ENCODE peak calls at places on chromosomes 12 and 14, in four cellular contexts. One of them, this sample, is unnamed.

GRCh38 chr14:104800600-104801283 is at the start of gene ZBTB42:
- DNase-seq in lung: peak
- DNase-seq in cardiac muscle cell: peak
- DNase-seq in H1: no peak
- DNase-seq in this sample: no peak

GRCh38 chr12:18799561-18799960 is 61.6 kb downstream of the CAPZA3 start:
- DNase-seq in lung: no peak
- DNase-seq in cardiac muscle cell: no peak
- DNase-seq in H1: no peak
- DNase-seq in this sample: no peak

GRCh38 chr12:57148469-57149308 is 1.3 kb upstream of the LRP1-AS start:
- DNase-seq in lung: no peak
- DNase-seq in cardiac muscle cell: no peak
- DNase-seq in H1: no peak
- DNase-seq in this sample: no peak

GRCh38 chr14:64388533-64389243 is 535 bp downstream of the MTHFD1 start:
- DNase-seq in lung: no peak
- DNase-seq in cardiac muscle cell: peak
- DNase-seq in H1: no peak
- DNase-seq in this sample: no peak

GRCh38 chr12:33439587-33440011 is at the start of gene SYT10:
- DNase-seq in lung: no peak
- DNase-seq in cardiac muscle cell: peak
- DNase-seq in H1: no peak
- DNase-seq in this sample: no peak

GRCh38 chr14:103101964-103102688 is 7.6 kb downstream of the EXOC3L4 start:
- DNase-seq in lung: no peak
- DNase-seq in cardiac muscle cell: no peak
- DNase-seq in H1: no peak
- DNase-seq in this sample: no peak

GRCh38 chr12:82438356-82438755 is 80.0 kb downstream of the METTL25 start:
- DNase-seq in lung: no peak
- DNase-seq in cardiac muscle cell: no peak
- DNase-seq in H1: no peak
- DNase-seq in this sample: no peak

GRCh38 chr12:97713972-97714588 is 251.5 kb downstream of the RMST start:
- DNase-seq in lung: no peak
- DNase-seq in cardiac muscle cell: no peak
- DNase-seq in H1: no peak
- DNase-seq in this sample: no peak

GRCh38 chr14:104383088-104383805 is 196.3 kb upstream of the C14orf180 start:
- DNase-seq in lung: no peak
- DNase-seq in cardiac muscle cell: no peak
- DNase-seq in H1: no peak
- DNase-seq in this sample: no peak

GRCh38 chr12:47231456-47231855 is 151.7 kb upstream of the AMIGO2 start:
- DNase-seq in lung: no peak
- DNase-seq in cardiac muscle cell: no peak
- DNase-seq in H1: no peak
- DNase-seq in this sample: no peak

GRCh38 chr12:103944964-103945363 is 14.8 kb downstream of the HSP90B1 start:
- DNase-seq in lung: no peak
- DNase-seq in cardiac muscle cell: no peak
- DNase-seq in H1: no peak
- DNase-seq in this sample: no peak

GRCh38 chr12:51972849-51973273 is 21.4 kb downstream of the ACVR1B start:
- DNase-seq in lung: peak
- DNase-seq in cardiac muscle cell: peak
- DNase-seq in H1: no peak
- DNase-seq in this sample: no peak

GRCh38 chr14:87529081-87529480 is 463.9 kb downstream of the GALC start:
- DNase-seq in lung: no peak
- DNase-seq in cardiac muscle cell: no peak
- DNase-seq in H1: no peak
- DNase-seq in this sample: peak

GRCh38 chr14:28651148-28651547 is 115.4 kb upstream of the FOXG1 start:
- DNase-seq in lung: no peak
- DNase-seq in cardiac muscle cell: no peak
- DNase-seq in H1: no peak
- DNase-seq in this sample: no peak

GRCh38 chr12:17108877-17109520 is 503.0 kb upstream of the LMO3 start:
- DNase-seq in lung: no peak
- DNase-seq in cardiac muscle cell: no peak
- DNase-seq in H1: no peak
- DNase-seq in this sample: no peak

GRCh38 chr14:63492391-63492790 is 50.8 kb downstream of the PPP2R5E start:
- DNase-seq in lung: no peak
- DNase-seq in cardiac muscle cell: no peak
- DNase-seq in H1: no peak
- DNase-seq in this sample: no peak

GRCh38 chr14:69345402-69345801 is 52.7 kb downstream of the ERH start:
- DNase-seq in lung: no peak
- DNase-seq in cardiac muscle cell: no peak
- DNase-seq in H1: no peak
- DNase-seq in this sample: no peak

GRCh38 chr12:5723711-5724252 is 221.3 kb downstream of the ANO2 start:
- DNase-seq in lung: no peak
- DNase-seq in cardiac muscle cell: peak
- DNase-seq in H1: no peak
- DNase-seq in this sample: no peak

GRCh38 chr12:45638386-45638785 is 91.1 kb upstream of the ARID2 start:
- DNase-seq in lung: no peak
- DNase-seq in cardiac muscle cell: no peak
- DNase-seq in H1: no peak
- DNase-seq in this sample: no peak

DNA sequence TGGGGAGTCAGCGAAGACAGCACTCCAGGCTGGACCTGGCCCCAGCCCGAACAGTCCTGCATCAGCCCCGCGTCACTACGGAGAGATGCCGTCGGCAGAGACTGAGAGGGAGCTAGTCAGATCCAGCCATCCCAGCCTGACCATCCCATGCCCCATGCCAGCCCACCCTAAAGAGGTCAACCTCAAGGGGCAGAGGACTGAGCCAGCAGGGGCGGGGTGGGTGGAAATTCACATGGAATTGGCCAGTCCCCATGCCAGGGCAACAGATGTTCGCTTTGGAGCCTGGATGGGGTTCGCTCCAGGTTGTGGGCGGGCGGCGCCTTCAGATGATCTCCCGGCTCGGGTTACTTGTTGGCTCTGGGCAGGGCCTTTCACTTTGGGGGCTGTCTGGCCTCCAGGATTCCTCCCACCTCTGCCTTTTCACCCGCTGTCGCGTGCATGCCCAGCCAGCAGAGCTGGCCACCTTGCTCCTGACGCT is 154.3 kb downstream of the TSPAN9 start:
- DNase-seq in lung: no peak
- DNase-seq in cardiac muscle cell: peak
- DNase-seq in H1: no peak
- DNase-seq in this sample: no peak
- H3K27ac ChIP-seq in lung: peak
- H3K27ac ChIP-seq in cardiac muscle cell: peak
- H3K27ac ChIP-seq in H1: no peak
- H3K27ac ChIP-seq in this sample: no peak

DNA sequence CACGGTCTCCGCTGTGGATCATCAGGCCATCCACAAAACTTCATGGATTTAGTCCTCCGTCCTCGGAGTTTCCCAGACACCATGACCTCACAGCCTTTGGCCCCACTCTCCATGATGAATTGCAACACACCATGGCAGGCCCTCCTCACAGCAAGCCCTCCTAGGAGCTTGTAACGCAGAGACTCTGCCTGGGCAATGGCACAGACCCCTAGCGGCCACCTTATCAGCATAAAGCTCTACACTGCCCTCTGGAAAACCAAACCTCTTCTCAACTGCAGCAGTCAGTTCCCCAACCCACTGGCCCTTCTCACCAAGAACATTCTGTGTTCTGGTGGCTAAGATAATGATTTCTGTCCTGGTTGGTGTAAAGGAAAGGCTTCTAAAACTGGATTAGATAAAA is 238.4 kb upstream of the USP15 start:
- DNase-seq in lung: no peak
- DNase-seq in cardiac muscle cell: no peak
- DNase-seq in H1: no peak
- DNase-seq in this sample: no peak
- H3K27ac ChIP-seq in lung: no peak
- H3K27ac ChIP-seq in cardiac muscle cell: no peak
- H3K27ac ChIP-seq in H1: no peak
- H3K27ac ChIP-seq in this sample: no peak

GRCh38 chr14:77301103-77301502 is 19.6 kb downstream of the POMT2 start:
- DNase-seq in lung: peak
- DNase-seq in cardiac muscle cell: peak
- DNase-seq in H1: peak
- DNase-seq in this sample: peak
- H3K27ac ChIP-seq in lung: no peak
- H3K27ac ChIP-seq in cardiac muscle cell: no peak
- H3K27ac ChIP-seq in H1: no peak
- H3K27ac ChIP-seq in this sample: no peak

GRCh38 chr12:101078881-101079280 is 131.2 kb downstream of the SLC5A8 start:
- DNase-seq in lung: no peak
- DNase-seq in cardiac muscle cell: no peak
- DNase-seq in H1: no peak
- DNase-seq in this sample: no peak

GRCh38 chr12:101076940-101077351 is 133.1 kb downstream of the SLC5A8 start:
- DNase-seq in lung: no peak
- DNase-seq in cardiac muscle cell: no peak
- DNase-seq in H1: no peak
- DNase-seq in this sample: no peak

GRCh38 chr12:101074940-101075680 is 134.9 kb downstream of the SLC5A8 start:
- DNase-seq in lung: no peak
- DNase-seq in cardiac muscle cell: no peak
- DNase-seq in H1: no peak
- DNase-seq in this sample: no peak

GRCh38 chr12:101078144-101078543 is 131.9 kb downstream of the SLC5A8 start:
- DNase-seq in lung: no peak
- DNase-seq in cardiac muscle cell: no peak
- DNase-seq in H1: no peak
- DNase-seq in this sample: no peak
- H3K27ac ChIP-seq in lung: no peak
- H3K27ac ChIP-seq in cardiac muscle cell: no peak
- H3K27ac ChIP-seq in H1: no peak
- H3K27ac ChIP-seq in this sample: no peak

GRCh38 chr12:64083285-64084210 is 138.5 kb downstream of the KICS2 start:
- DNase-seq in lung: peak
- DNase-seq in cardiac muscle cell: no peak
- DNase-seq in H1: no peak
- DNase-seq in this sample: no peak
- H3K27ac ChIP-seq in lung: peak
- H3K27ac ChIP-seq in cardiac muscle cell: no peak
- H3K27ac ChIP-seq in H1: no peak
- H3K27ac ChIP-seq in this sample: no peak

GRCh38 chr12:76420221-76420620 is 72.0 kb upstream of the BBS10 start:
- DNase-seq in lung: no peak
- DNase-seq in cardiac muscle cell: no peak
- DNase-seq in H1: no peak
- DNase-seq in this sample: no peak

GRCh38 chr12:76422878-76423438 is 74.7 kb upstream of the BBS10 start:
- DNase-seq in lung: no peak
- DNase-seq in cardiac muscle cell: no peak
- DNase-seq in H1: no peak
- DNase-seq in this sample: no peak

GRCh38 chr12:76424941-76425340 is 76.7 kb upstream of the BBS10 start:
- DNase-seq in lung: no peak
- DNase-seq in cardiac muscle cell: no peak
- DNase-seq in H1: no peak
- DNase-seq in this sample: no peak

GRCh38 chr12:76426160-76426559 is 77.9 kb upstream of the BBS10 start:
- DNase-seq in lung: no peak
- DNase-seq in cardiac muscle cell: no peak
- DNase-seq in H1: no peak
- DNase-seq in this sample: no peak

GRCh38 chr12:76422154-76422877 is 74.1 kb upstream of the BBS10 start:
- DNase-seq in lung: no peak
- DNase-seq in cardiac muscle cell: no peak
- DNase-seq in H1: no peak
- DNase-seq in this sample: no peak
- H3K27ac ChIP-seq in lung: no peak
- H3K27ac ChIP-seq in cardiac muscle cell: no peak
- H3K27ac ChIP-seq in H1: no peak
- H3K27ac ChIP-seq in this sample: no peak

This sample was measured in iPS DF 6.9.